ENCODE peak calls at places on chromosomes 13 and 19, in four cellular contexts. One of them, this sample, is unnamed. For H3K9me3, the result is how much of the 10 kb centered on the place peaks cover.

GRCh38 chr19:57903298-57904174 is 12.9 kb downstream of the ZNF417 start:
- DNase-seq in H1: no peak
- DNase-seq in thoracic aorta: no peak
- DNase-seq in testis: no peak
- DNase-seq in this sample: no peak

GRCh38 chr19:3471954-3472655 is 8.2 kb downstream of the SMIM24 start:
- DNase-seq in H1: peak
- DNase-seq in thoracic aorta: no peak
- DNase-seq in testis: no peak
- DNase-seq in this sample: peak

GRCh38 chr19:41815301-41815700 is 18.9 kb downstream of the CEACAM3 start:
- DNase-seq in H1: no peak
- DNase-seq in thoracic aorta: no peak
- DNase-seq in testis: no peak
- DNase-seq in this sample: no peak

GRCh38 chr13:33999830-34000605 is 182.1 kb downstream of the RFC3 start:
- DNase-seq in H1: no peak
- DNase-seq in thoracic aorta: no peak
- DNase-seq in testis: no peak
- DNase-seq in this sample: no peak

GRCh38 chr13:25920277-25920676 is 131.5 kb downstream of the SHISA2 start:
- DNase-seq in H1: no peak
- DNase-seq in thoracic aorta: no peak
- DNase-seq in testis: no peak
- DNase-seq in this sample: no peak

GRCh38 chr19:50435221-50435620 is 2.5 kb downstream of the MYBPC2 start:
- DNase-seq in H1: no peak
- DNase-seq in thoracic aorta: no peak
- DNase-seq in testis: no peak
- DNase-seq in this sample: no peak

GRCh38 chr13:26563713-26564112 is 6.2 kb downstream of the WASF3 start:
- DNase-seq in H1: no peak
- DNase-seq in thoracic aorta: no peak
- DNase-seq in testis: no peak
- DNase-seq in this sample: no peak

GRCh38 chr19:3196064-3196932 is 10.6 kb downstream of the NCLN start:
- DNase-seq in H1: no peak
- DNase-seq in thoracic aorta: no peak
- DNase-seq in testis: no peak
- DNase-seq in this sample: no peak

GRCh38 chr19:7242601-7243258 is 51.5 kb downstream of the INSR start:
- DNase-seq in H1: no peak
- DNase-seq in thoracic aorta: peak
- DNase-seq in testis: no peak
- DNase-seq in this sample: no peak

GRCh38 chr19:35088514-35088913 is 27.1 kb upstream of the FXYD3 start:
- DNase-seq in H1: no peak
- DNase-seq in thoracic aorta: no peak
- DNase-seq in testis: no peak
- DNase-seq in this sample: no peak

GRCh38 chr19:51250786-51251452 is at the start of gene SIGLECL1:
- DNase-seq in H1: no peak
- DNase-seq in thoracic aorta: no peak
- DNase-seq in testis: peak
- DNase-seq in this sample: no peak

GRCh38 chr13:77225946-77226345 is 100.9 kb downstream of the MYCBP2 start:
- DNase-seq in H1: no peak
- DNase-seq in thoracic aorta: no peak
- DNase-seq in testis: no peak
- DNase-seq in this sample: no peak

GRCh38 chr19:5977222-5977784 is 637 bp downstream of the RANBP3 start:
- DNase-seq in H1: no peak
- DNase-seq in thoracic aorta: no peak
- DNase-seq in testis: no peak
- DNase-seq in this sample: no peak

GRCh38 chr13:99215466-99215865 is 14.8 kb downstream of the UBAC2 start:
- DNase-seq in H1: no peak
- DNase-seq in thoracic aorta: no peak
- DNase-seq in testis: no peak
- DNase-seq in this sample: peak

GRCh38 chr19:18436651-18437478 is 1.1 kb downstream of the ISYNA1 start:
- DNase-seq in H1: peak
- DNase-seq in thoracic aorta: no peak
- DNase-seq in testis: peak
- DNase-seq in this sample: peak

GRCh38 chr13:73303858-73304257 is 245.1 kb downstream of the KLF5 start:
- DNase-seq in H1: no peak
- DNase-seq in thoracic aorta: no peak
- DNase-seq in testis: no peak
- DNase-seq in this sample: no peak

GRCh38 chr19:34556500-34556899 is 74.9 kb downstream of the WTIP start:
- DNase-seq in H1: peak
- DNase-seq in thoracic aorta: no peak
- DNase-seq in testis: peak
- DNase-seq in this sample: no peak

GRCh38 chr13:112954488-112955270 is 14.3 kb upstream of the MCF2L start:
- DNase-seq in H1: no peak
- DNase-seq in thoracic aorta: no peak
- DNase-seq in testis: no peak
- DNase-seq in this sample: no peak

GRCh38 chr13:27637289-27637626 is 15.6 kb downstream of the POLR1D start:
- DNase-seq in H1: no peak
- DNase-seq in thoracic aorta: no peak
- DNase-seq in testis: no peak
- DNase-seq in this sample: no peak

GRCh38 chr19:3108775-3109174 is 14.6 kb downstream of the GNA11 start:
- DNase-seq in H1: peak
- DNase-seq in thoracic aorta: no peak
- DNase-seq in testis: peak
- DNase-seq in this sample: peak

GRCh38 chr19:13790354-13790753 is 4.9 kb upstream of the ZSWIM4 start:
- DNase-seq in H1: no peak
- DNase-seq in thoracic aorta: no peak
- DNase-seq in testis: no peak
- DNase-seq in this sample: no peak
- H3K27ac ChIP-seq in H1: no peak
- H3K27ac ChIP-seq in thoracic aorta: peak
- H3K27ac ChIP-seq in testis: no peak
- H3K27ac ChIP-seq in this sample: no peak

GRCh38 chr19:15926484-15926883 is 7.8 kb downstream of the CYP4F11 start:
- DNase-seq in H1: no peak
- DNase-seq in thoracic aorta: no peak
- DNase-seq in testis: no peak
- DNase-seq in this sample: no peak
- H3K9me3 ChIP-seq in H1: half or more
- H3K9me3 ChIP-seq in thoracic aorta: under half
- H3K9me3 ChIP-seq in testis: under half
- H3K9me3 ChIP-seq in this sample: under half

GRCh38 chr13:59488436-59488835 is 675.3 kb downstream of the DIAPH3 start:
- DNase-seq in H1: no peak
- DNase-seq in thoracic aorta: no peak
- DNase-seq in testis: no peak
- DNase-seq in this sample: no peak

GRCh38 chr13:59483441-59484116 is 680.1 kb downstream of the DIAPH3 start:
- DNase-seq in H1: no peak
- DNase-seq in thoracic aorta: no peak
- DNase-seq in testis: no peak
- DNase-seq in this sample: no peak

GRCh38 chr13:59490651-59491050 is 673.1 kb downstream of the DIAPH3 start:
- DNase-seq in H1: no peak
- DNase-seq in thoracic aorta: no peak
- DNase-seq in testis: no peak
- DNase-seq in this sample: no peak

GRCh38 chr13:59492030-59492636 is 671.6 kb downstream of the DIAPH3 start:
- DNase-seq in H1: no peak
- DNase-seq in thoracic aorta: no peak
- DNase-seq in testis: no peak
- DNase-seq in this sample: no peak

GRCh38 chr13:59487883-59488282 is 675.8 kb downstream of the DIAPH3 start:
- DNase-seq in H1: no peak
- DNase-seq in thoracic aorta: no peak
- DNase-seq in testis: no peak
- DNase-seq in this sample: no peak
- TF ChIP-seq CTCF in H1: peak
- TF ChIP-seq CTCF in thoracic aorta: no peak
- TF ChIP-seq CTCF in testis: no peak
- TF ChIP-seq CTCF in this sample: no peak

GRCh38 chr19:47096721-47097120 is 16.9 kb downstream of the ZC3H4 start:
- DNase-seq in H1: no peak
- DNase-seq in thoracic aorta: no peak
- DNase-seq in testis: no peak
- DNase-seq in this sample: no peak
- H3K27ac ChIP-seq in H1: no peak
- H3K27ac ChIP-seq in thoracic aorta: peak
- H3K27ac ChIP-seq in testis: peak
- H3K27ac ChIP-seq in this sample: no peak

DNA sequence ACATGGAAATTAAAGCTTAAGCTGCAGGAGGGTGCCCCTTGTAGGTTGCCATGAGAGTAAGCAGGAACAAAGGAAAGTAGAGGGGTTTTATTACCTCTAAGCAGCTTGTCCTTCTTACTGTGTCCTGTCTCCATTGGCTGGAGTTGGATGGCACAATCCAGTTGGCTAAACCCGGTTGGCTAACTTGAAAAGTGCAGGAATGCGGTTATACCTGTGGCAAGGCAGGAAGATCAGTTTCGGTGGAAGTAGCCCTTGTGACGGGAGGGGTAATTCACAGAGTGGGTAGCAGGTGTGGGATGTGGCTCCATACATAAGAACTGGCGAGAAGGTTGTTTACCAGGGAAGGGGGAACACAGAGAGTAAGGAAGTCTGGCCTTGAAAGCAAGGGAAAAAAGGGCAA is 3.2 kb downstream of the ZNF726 start:
- DNase-seq in H1: no peak
- DNase-seq in thoracic aorta: no peak
- DNase-seq in testis: no peak
- DNase-seq in this sample: no peak
- H3K9me3 ChIP-seq in H1: under half
- H3K9me3 ChIP-seq in thoracic aorta: under half
- H3K9me3 ChIP-seq in testis: under half
- H3K9me3 ChIP-seq in this sample: under half

This sample was measured in CD4-positive, alpha-beta T cell.